ENCODE peak calls at places on chromosomes 16 and 17, in five cellular contexts. D is renal cortical epithelial cell, B is mesothelial cell of epicardium, Z is Calu3, Y is right lobe of liver. G is an unnamed sample.

GRCh38 chr16:66512589-66513404 is 37.1 kb downstream of the TK2 start:
- DNase-seq in B (no peak), D (peak; percentile 43), Y (peak; percentile 79), Z (peak; percentile 66), G (no peak)

GRCh38 chr17:17836818-17837379 is at the start of gene SREBF1:
- DNase-seq in Z (peak; percentile 57), B (peak; percentile 69), Y (peak; percentile 84), D (no peak), G (no peak)

GRCh38 chr16:57801098-57801855 is 1.0 kb downstream of the KIFC3 start:
- DNase-seq in D (peak; percentile 75), Y (no peak), Z (peak; percentile 62), B (no peak), G (no peak)

GRCh38 chr17:17885029-17885351 is 48.2 kb upstream of the SREBF1 start:
- DNase-seq in Y (no peak), B (no peak), D (no peak), Z (no peak), G (no peak)

GRCh38 chr16:67207857-67208524 is 9.1 kb downstream of the ELMO3 start:
- DNase-seq in Z (no peak), Y (no peak), D (no peak), B (no peak), G (no peak)

GRCh38 chr17:49219987-49220386 is 9.5 kb downstream of the ABI3 start:
- DNase-seq in B (no peak), Y (peak; percentile 30), D (no peak), Z (no peak), G (no peak)

GRCh38 chr16:30628628-30629342 is 18.6 kb upstream of the ZNF689 start:
- DNase-seq in B (peak; percentile 88), Z (peak; percentile 93), Y (peak; percentile 84), D (peak; percentile 70), G (peak; percentile 70)

GRCh38 chr17:74843352-74843627 is 16.4 kb downstream of the GRIN2C start:
- DNase-seq in B (no peak), D (no peak), Z (no peak), Y (no peak), G (no peak)

GRCh38 chr16:8697965-8698364 is 23.5 kb downstream of the ABAT start:
- DNase-seq in D (no peak), Y (no peak), Z (no peak), B (no peak), G (no peak)

GRCh38 chr16:74984194-74984669 is 691 bp downstream of the WDR59 start:
- DNase-seq in Y (no peak), D (peak; percentile 9), Z (peak; percentile 13), B (no peak), G (no peak)

GRCh38 chr17:74525781-74526288 is 5.4 kb downstream of the CD300LB start:
- DNase-seq in Z (no peak), B (peak; percentile 19), Y (no peak), D (no peak), G (no peak)

GRCh38 chr16:85448557-85449194 is 164.4 kb upstream of the GSE1 start:
- DNase-seq in Y (peak; percentile 81), B (no peak), Z (no peak), D (no peak), G (no peak)

GRCh38 chr17:68238894-68239293 is 8.9 kb upstream of the AMZ2 start:
- DNase-seq in Y (no peak), B (no peak), Z (no peak), D (no peak), G (no peak)

GRCh38 chr17:31309525-31309924 is 4.3 kb downstream of the EVI2B start:
- DNase-seq in Y (no peak), Z (no peak), D (no peak), B (no peak), G (no peak)

GRCh38 chr17:2689411-2690164 is 22.0 kb downstream of the CLUH start:
- DNase-seq in Z (no peak), B (no peak), Y (peak; percentile 27), D (no peak), G (no peak)

GRCh38 chr17:72726936-72727335 is 365.6 kb downstream of the SLC39A11 start:
- DNase-seq in B (no peak), Z (no peak), D (peak; percentile 47), Y (no peak), G (no peak)

GRCh38 chr17:40854175-40854814 is 12.7 kb downstream of the KRT12 start:
- DNase-seq in Z (no peak), B (no peak), Y (no peak), D (peak; percentile 96), G (peak; percentile 71)

GRCh38 chr16:25575363-25575762 is 116.4 kb upstream of the HS3ST4 start:
- DNase-seq in B (no peak), D (no peak), Z (no peak), Y (no peak), G (no peak)

GRCh38 chr17:7204828-7205461 is 14.7 kb downstream of the DLG4 start:
- DNase-seq in B (peak; percentile 88), D (peak; percentile 33), Z (peak; percentile 72), Y (peak; percentile 74), G (peak; percentile 43)

GRCh38 chr17:57567278-57567677 is 177.8 kb downstream of the CCDC182 start:
- DNase-seq in B (no peak), Y (no peak), Z (no peak), D (no peak), G (no peak)

GRCh38 chr16:54933281-54934150 is 2.9 kb downstream of the IRX5 start:
- DNase-seq in Y (no peak), B (peak; percentile 48), D (no peak), Z (no peak), G (no peak)

GRCh38 chr16:50025544-50025931 is 513 bp downstream of the CNEP1R1 start:
- DNase-seq in Y (no peak), Z (no peak), D (peak; percentile 18), B (no peak), G (no peak)

GRCh38 chr17:42895185-42895555 is 5.4 kb upstream of the G6PC1 start:
- DNase-seq in Z (peak; percentile 70), Y (peak; percentile 68), D (peak; percentile 93), B (no peak), G (peak; percentile 8)

GRCh38 chr17:40018211-40019121 is 3.2 kb downstream of the CSF3 start:
- DNase-seq in D (no peak), Z (no peak), B (no peak), Y (no peak), G (no peak)

GRCh38 chr16:69544099-69544498 is 21.7 kb upstream of the NFAT5 start:
- DNase-seq in D (no peak), B (no peak), Y (no peak), Z (no peak), G (no peak)

GRCh38 chr16:11232852-11233726 is 22.9 kb downstream of the SOCS1 start:
- DNase-seq in D (no peak), Z (no peak), Y (peak; percentile 61), B (no peak), G (no peak)

GRCh38 chr17:38402897-38403296 is 25.4 kb upstream of the ARHGAP23 start:
- DNase-seq in Y (no peak), Z (no peak), D (no peak), B (no peak), G (no peak)

GRCh38 chr17:3647769-3648540 is 11.4 kb downstream of the CTNS start:
- DNase-seq in Y (peak; percentile 77), Z (peak; percentile 47), B (peak; percentile 54), D (peak; percentile 46), G (peak; percentile 7)

GRCh38 chr16:81535679-81536360 is 91.2 kb downstream of the CMIP start:
- DNase-seq in B (no peak), Y (no peak), D (no peak), Z (no peak), G (no peak)

GRCh38 chr17:35540589-35541404 is 3.3 kb upstream of the SLFN12L start:
- DNase-seq in D (no peak), Y (peak; percentile 45), Z (no peak), B (no peak), G (no peak)

GRCh38 chr16:49345829-49346228 is 27.8 kb upstream of the C16orf78 start:
- DNase-seq in Z (no peak), B (no peak), Y (no peak), D (no peak), G (no peak)

GRCh38 chr17:18248300-18248731 is 10.2 kb downstream of the FLII start:
- DNase-seq in Z (peak; percentile 65), D (peak; percentile 57), B (peak; percentile 66), Y (no peak), G (no peak)

GRCh38 chr17:8022358-8023038 is 16.4 kb upstream of the ALOX15B start:
- DNase-seq in B (no peak), Z (no peak), Y (no peak), D (peak; percentile 26), G (no peak)